ENCODE peak calls at places on chromosomes 16 and 17, in ten cellular contexts. G is A549, X is breast epithelium, I is tibial nerve, N is GM12891, F is right lobe of liver, O is Peyer's patch, Y is H54, U is adrenal gland, E is body of pancreas. L is an unnamed sample.

GRCh38 chr17:29594441-29595090 is 1.6 kb downstream of the ANKRD13B start:
- DNase-seq in G (no peak), X (no peak), I (no peak), N (no peak), F (no peak), O (no peak), Y (no peak), U (peak), E (no peak), L (no peak)

GRCh38 chr17:35056013-35056412 is 7.5 kb downstream of the RFFL start:
- DNase-seq in G (no peak), X (no peak), I (no peak), N (no peak), F (no peak), O (no peak), Y (no peak), U (no peak), E (no peak), L (no peak)

GRCh38 chr16:16890964-16891363 is 512.0 kb downstream of the NPIPA7 start:
- DNase-seq in G (peak), X (no peak), I (no peak), N (no peak), F (no peak), O (no peak), Y (no peak), U (no peak), E (no peak), L (no peak)

GRCh38 chr17:33504571-33504970 is 211.5 kb upstream of the ASIC2 start:
- DNase-seq in G (no peak), X (no peak), I (no peak), N (no peak), F (no peak), O (no peak), Y (no peak), U (no peak), E (no peak), L (no peak)

GRCh38 chr17:77700165-77700881 is 258.2 kb upstream of the TNRC6C start:
- DNase-seq in G (no peak), X (no peak), I (no peak), N (no peak), F (no peak), O (no peak), Y (no peak), U (no peak), E (no peak), L (no peak)

GRCh38 chr17:48023408-48024148 is 14.0 kb downstream of the COPZ2 start:
- DNase-seq in G (peak), X (peak), I (peak), N (no peak), F (peak), O (peak), Y (peak), U (peak), E (peak), L (peak)

GRCh38 chr16:76639685-76640289 is 362.6 kb downstream of the CNTNAP4 start:
- DNase-seq in G (peak), X (no peak), I (no peak), N (no peak), F (peak), O (no peak), Y (peak), U (no peak), E (peak), L (peak)

GRCh38 chr16:82506734-82507133 is 120.0 kb upstream of the CDH13 start:
- DNase-seq in G (no peak), X (no peak), I (no peak), N (no peak), F (no peak), O (no peak), Y (no peak), U (no peak), E (no peak), L (no peak)

GRCh38 chr17:6698004-6698403 is 15.2 kb downstream of the SLC13A5 start:
- DNase-seq in G (no peak), X (peak), I (no peak), N (no peak), F (no peak), O (no peak), Y (no peak), U (no peak), E (no peak), L (no peak)

GRCh38 chr17:38539386-38539785 is 66.4 kb downstream of the SRCIN1 start:
- DNase-seq in G (no peak), X (no peak), I (no peak), N (no peak), F (no peak), O (no peak), Y (no peak), U (no peak), E (no peak), L (no peak)

GRCh38 chr16:55543470-55543869 is 23.0 kb upstream of the CAPNS2 start:
- DNase-seq in G (peak), X (no peak), I (no peak), N (no peak), F (no peak), O (no peak), Y (no peak), U (no peak), E (no peak), L (no peak)

GRCh38 chr16:22838681-22839080 is 24.7 kb downstream of the HS3ST2 start:
- DNase-seq in G (no peak), X (no peak), I (no peak), N (no peak), F (no peak), O (no peak), Y (no peak), U (no peak), E (no peak), L (no peak)

GRCh38 chr16:19711643-19712042 is 6.4 kb downstream of the KNOP1 start:
- DNase-seq in G (no peak), X (no peak), I (no peak), N (no peak), F (no peak), O (no peak), Y (no peak), U (no peak), E (no peak), L (no peak)
- TF ChIP-seq POLR2A in G (no peak), X (no peak), I (no peak), N (no peak), F (no peak), O (no peak), Y (no peak), U (no peak), E (no peak), L (no peak)

GRCh38 chr17:45119964-45120363 is 12.4 kb downstream of the PLCD3 start:
- DNase-seq in G (no peak), X (no peak), I (no peak), N (no peak), F (no peak), O (no peak), Y (no peak), U (no peak), E (no peak), L (no peak)
- TF ChIP-seq POLR2A in G (no peak), X (no peak), I (no peak), N (no peak), F (no peak), O (no peak), Y (no peak), U (no peak), E (no peak), L (no peak)

GRCh38 chr16:75148311-75149195 is at the start of gene ZFP1:
- DNase-seq in G (peak), X (peak), I (peak), N (peak), F (peak), O (peak), Y (peak), U (peak), E (peak), L (peak)
- TF ChIP-seq POLR2A in G (peak), X (peak), I (peak), N (peak), F (peak), O (no peak), Y (peak), U (peak), E (peak), L (peak)

GRCh38 chr17:27354491-27355081 is 60.7 kb downstream of the WSB1 start:
- DNase-seq in G (peak), X (no peak), I (no peak), N (no peak), F (no peak), O (no peak), Y (no peak), U (no peak), E (no peak), L (peak)

GRCh38 chr17:27351741-27352140 is 57.8 kb downstream of the WSB1 start:
- DNase-seq in G (no peak), X (no peak), I (no peak), N (no peak), F (no peak), O (no peak), Y (no peak), U (no peak), E (no peak), L (peak)

GRCh38 chr17:27354051-27354490 is 60.2 kb downstream of the WSB1 start:
- DNase-seq in G (no peak), X (no peak), I (no peak), N (no peak), F (peak), O (no peak), Y (no peak), U (no peak), E (no peak), L (no peak)

GRCh38 chr17:27353469-27354050 is 59.6 kb downstream of the WSB1 start:
- DNase-seq in G (peak), X (peak), I (peak), N (peak), F (peak), O (peak), Y (peak), U (peak), E (peak), L (peak)

DNA sequence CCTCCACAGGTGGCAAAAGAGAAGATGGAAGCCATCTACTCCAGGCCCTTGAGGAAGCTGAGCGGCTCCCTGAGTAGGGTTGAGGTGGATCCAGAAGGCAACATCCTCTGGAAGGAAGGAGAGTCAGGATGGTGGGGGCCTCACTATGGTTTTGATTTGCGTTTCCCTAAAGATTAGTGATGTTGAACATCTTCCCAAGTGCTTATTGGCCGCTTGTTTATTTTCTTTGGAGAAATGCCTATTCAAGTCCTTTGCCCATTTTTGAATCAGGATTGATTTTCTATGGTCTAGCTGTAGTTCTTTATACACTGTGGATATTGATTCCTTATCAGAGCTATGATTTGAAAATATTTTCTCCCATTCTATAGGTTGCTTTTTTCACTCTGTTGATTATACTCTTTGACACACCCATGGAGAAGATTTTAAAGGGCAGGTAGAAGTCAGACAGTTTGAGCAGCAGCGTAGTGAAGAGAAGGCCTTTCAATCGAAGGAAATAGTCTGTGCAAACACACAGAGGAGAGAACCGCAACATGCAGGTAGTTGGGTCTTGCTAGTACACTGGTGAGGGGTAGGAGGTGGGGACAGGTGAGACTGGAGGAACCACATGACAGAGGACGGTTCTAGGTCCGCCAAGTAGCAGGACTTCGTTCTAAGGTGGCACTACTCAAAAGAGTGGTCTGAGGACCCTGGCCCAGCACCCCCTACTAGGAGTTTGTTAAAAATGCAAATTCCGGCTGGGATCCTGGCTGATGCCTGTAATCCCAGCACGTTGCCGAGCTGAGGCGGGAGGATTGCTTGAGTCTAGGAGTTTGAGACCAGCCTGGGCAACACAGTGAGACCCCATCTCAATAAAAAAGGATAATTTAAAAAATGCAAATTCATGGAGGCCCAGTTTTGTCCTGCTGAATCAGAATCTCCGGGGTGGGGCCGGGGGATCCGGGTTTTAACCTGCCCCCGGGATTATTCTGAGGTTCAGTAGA is 58.9 kb downstream of the WSB1 start:
- DNase-seq in G (peak), X (no peak), I (no peak), N (no peak), F (no peak), O (no peak), Y (no peak), U (no peak), E (peak), L (peak)
- TF ChIP-seq POLR2A in G (no peak), X (no peak), I (no peak), N (no peak), F (no peak), O (no peak), Y (no peak), U (no peak), E (no peak), L (no peak)

GRCh38 chr16:28822520-28823290 is at the start of gene ATXN2L:
- DNase-seq in G (peak), X (peak), I (peak), N (peak), F (peak), O (peak), Y (peak), U (peak), E (peak), L (peak)

GRCh38 chr16:28823719-28824547 is 1.1 kb downstream of the ATXN2L start:
- DNase-seq in G (peak), X (peak), I (peak), N (peak), F (peak), O (peak), Y (peak), U (peak), E (peak), L (peak)

GRCh38 chr16:28824548-28824973 is 1.8 kb downstream of the ATXN2L start:
- DNase-seq in G (no peak), X (no peak), I (no peak), N (no peak), F (no peak), O (no peak), Y (no peak), U (no peak), E (no peak), L (no peak)

GRCh38 chr16:28821874-28822519 is 802 bp upstream of the ATXN2L start:
- DNase-seq in G (no peak), X (no peak), I (no peak), N (no peak), F (no peak), O (no peak), Y (no peak), U (no peak), E (no peak), L (no peak)

GRCh38 chr16:28823291-28823718 is 506 bp downstream of the ATXN2L start:
- DNase-seq in G (no peak), X (no peak), I (no peak), N (no peak), F (no peak), O (no peak), Y (no peak), U (no peak), E (no peak), L (no peak)
- TF ChIP-seq POLR2A in G (no peak), X (no peak), I (no peak), N (no peak), F (no peak), O (no peak), Y (peak), U (no peak), E (no peak), L (no peak)

DNA sequence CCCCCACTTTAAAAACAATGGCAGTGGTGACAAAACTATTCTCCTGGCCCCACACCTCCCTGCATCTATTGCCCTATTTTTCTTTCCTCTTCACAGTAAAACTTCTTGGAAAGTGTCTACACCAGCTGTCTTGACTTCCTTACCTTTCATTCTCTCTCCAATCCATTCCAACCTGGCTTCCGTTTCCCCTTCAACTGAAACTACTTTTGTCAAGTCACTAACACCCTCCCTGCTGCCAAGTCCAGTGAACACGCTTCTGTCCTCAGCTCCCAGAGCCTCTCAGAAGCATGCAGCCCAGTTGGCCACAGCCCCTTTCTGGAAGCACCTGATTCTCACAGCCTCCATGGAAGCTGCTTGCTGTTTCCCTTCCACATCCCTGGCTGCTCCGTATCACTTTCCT is 4.0 kb upstream of the SCN4A start:
- DNase-seq in G (no peak), X (no peak), I (no peak), N (no peak), F (no peak), O (no peak), Y (no peak), U (no peak), E (no peak), L (peak)
- TF ChIP-seq POLR2A in G (no peak), X (no peak), I (no peak), N (no peak), F (no peak), O (no peak), Y (no peak), U (no peak), E (no peak), L (no peak)

DNA sequence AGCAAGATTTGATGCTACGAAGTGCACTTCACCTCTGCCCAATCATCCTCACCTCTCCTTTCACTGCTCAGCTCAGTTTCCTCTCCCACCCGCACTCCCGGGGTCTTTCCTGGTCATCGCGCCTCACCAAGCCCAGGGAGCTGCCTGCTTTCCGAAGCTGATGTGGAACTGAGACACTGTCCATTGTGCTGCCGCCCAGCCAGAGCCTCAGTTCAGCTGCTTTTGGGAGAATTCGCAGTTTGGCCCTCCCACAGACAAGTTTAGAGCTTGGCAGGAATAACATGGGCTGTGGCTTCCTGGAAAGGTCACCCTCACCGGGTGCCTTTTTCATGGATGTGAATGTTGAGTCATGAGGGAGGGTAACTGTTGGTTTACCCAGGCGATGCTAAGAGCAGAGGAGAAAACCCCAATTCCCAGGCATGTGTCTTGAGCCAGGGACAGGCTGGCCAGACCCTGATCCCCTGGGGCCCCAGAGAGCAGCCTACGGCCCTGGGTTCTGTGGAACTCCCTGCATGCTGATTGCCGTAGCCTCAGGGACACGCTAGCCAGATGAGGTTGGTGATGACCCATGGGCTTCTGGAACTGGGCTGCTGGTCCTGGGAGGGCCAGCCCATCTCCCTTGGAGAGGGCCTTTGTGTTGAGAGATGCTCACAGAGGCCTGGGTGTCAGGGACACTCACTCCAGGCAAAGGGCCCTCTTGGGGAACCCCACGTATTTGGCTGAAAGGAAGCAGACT is 1687.5 kb downstream of the TP53TG3F start:
- DNase-seq in G (no peak), X (no peak), I (no peak), N (no peak), F (no peak), O (no peak), Y (no peak), U (no peak), E (no peak), L (no peak)
- TF ChIP-seq POLR2A in G (no peak), X (no peak), I (no peak), N (no peak), F (no peak), O (no peak), Y (no peak), U (no peak), E (no peak), L (no peak)

DNA sequence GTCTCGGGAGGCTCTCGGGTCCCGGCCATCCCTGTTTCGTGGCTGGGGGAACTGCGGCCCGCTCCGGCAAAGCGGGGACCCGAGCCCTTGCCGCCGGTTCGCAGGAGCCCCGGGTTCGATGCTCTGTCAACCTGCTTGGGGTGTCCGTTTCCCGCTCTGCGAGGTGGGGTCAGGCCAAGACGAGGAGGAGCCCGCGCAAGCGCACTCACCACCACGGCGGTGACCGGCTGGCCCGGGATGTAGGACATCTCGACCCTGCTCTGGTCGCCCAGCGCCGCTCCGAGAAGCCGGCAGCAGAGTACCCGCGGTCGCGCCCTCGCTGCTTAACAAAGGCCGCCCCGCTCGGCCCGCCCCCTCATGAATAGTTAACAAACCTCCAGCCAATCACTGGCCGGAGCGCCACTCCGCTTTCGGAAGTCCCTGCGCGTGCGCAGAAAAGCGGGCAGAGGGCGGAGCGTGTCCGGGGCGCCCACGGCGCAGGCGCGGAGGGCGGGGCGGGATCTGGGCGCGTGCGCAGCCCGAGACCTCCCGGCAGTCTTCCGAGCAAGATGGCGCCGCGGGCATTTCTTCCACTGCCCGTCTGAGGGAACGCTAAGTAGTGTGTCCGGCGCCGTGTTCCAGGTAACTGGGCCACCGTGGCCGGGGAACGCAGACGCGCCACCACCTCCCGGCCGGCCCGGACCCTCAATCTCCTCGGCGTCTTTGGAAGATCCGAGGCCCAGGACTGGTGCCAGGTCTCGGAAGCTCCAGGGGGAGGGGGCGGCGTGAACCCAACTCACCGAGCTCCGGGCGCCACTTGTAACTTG is at the start of the genes EMC6 and TAX1BP3:
- DNase-seq in G (peak), X (peak), I (peak), N (peak), F (peak), O (peak), Y (peak), U (peak), E (peak), L (peak)
- TF ChIP-seq POLR2A in G (peak), X (peak), I (peak), N (peak), F (peak), O (peak), Y (peak), U (peak), E (peak), L (peak)

GRCh38 chr16:57284952-57285263 is 436 bp upstream of the PLLP start:
- DNase-seq in G (no peak), X (no peak), I (no peak), N (no peak), F (no peak), O (no peak), Y (no peak), U (no peak), E (no peak), L (peak)

GRCh38 chr16:57283956-57284205 is 591 bp downstream of the PLLP start:
- DNase-seq in G (no peak), X (no peak), I (no peak), N (no peak), F (no peak), O (no peak), Y (no peak), U (no peak), E (no peak), L (no peak)

GRCh38 chr16:57283214-57283955 is 1.1 kb downstream of the PLLP start:
- DNase-seq in G (no peak), X (no peak), I (no peak), N (no peak), F (no peak), O (no peak), Y (no peak), U (no peak), E (peak), L (no peak)

GRCh38 chr16:57285379-57285778 is 907 bp upstream of the PLLP start:
- DNase-seq in G (no peak), X (no peak), I (no peak), N (no peak), F (no peak), O (no peak), Y (no peak), U (no peak), E (no peak), L (no peak)

GRCh38 chr16:57284206-57284951 is at the start of gene PLLP:
- DNase-seq in G (peak), X (no peak), I (no peak), N (peak), F (peak), O (no peak), Y (peak), U (no peak), E (peak), L (peak)
- TF ChIP-seq POLR2A in G (no peak), X (no peak), I (peak), N (no peak), F (peak), O (peak), Y (no peak), U (no peak), E (peak), L (no peak)

L was measured in erythroblast.